ENCODE peak calls at places on chromosome 9, in seven cellular contexts. W is fibroblast of lung, S is mammary epithelial cell, F is PC-9, P is PC-3, H is OCI-LY7, Y is IMR-90. V is an unnamed sample.

GRCh38 chr9:109468927-109469326 is 29.2 kb downstream of the PTPN3 start:
- DNase-seq in W (no peak), S (peak; percentile 54), F (no peak), P (no peak), H (no peak), Y (no peak), V (no peak)

GRCh38 chr9:87556039-87556438 is 58.4 kb downstream of the DAPK1 start:
- DNase-seq in W (no peak), S (no peak), F (no peak), P (no peak), H (peak; percentile 90), Y (no peak), V (no peak)

GRCh38 chr9:34601883-34602570 is 9.9 kb downstream of the RPP25L start:
- DNase-seq in W (no peak), S (no peak), F (no peak), P (no peak), H (no peak), Y (no peak), V (no peak)

GRCh38 chr9:109118802-109119438 is 827 bp downstream of the TMEM245 start:
- DNase-seq in W (peak; percentile 16), S (no peak), F (no peak), P (peak; percentile 32), H (no peak), Y (peak; percentile 15), V (no peak)

GRCh38 chr9:96031366-96031824 is 155.9 kb downstream of the ERCC6L2 start:
- DNase-seq in W (peak; percentile 73), S (no peak), F (no peak), P (peak; percentile 91), H (no peak), Y (no peak), V (no peak)

GRCh38 chr9:138098908-138099791 is 221.6 kb downstream of the CACNA1B start:
- DNase-seq in W (no peak), S (no peak), F (no peak), P (no peak), H (no peak), Y (no peak), V (no peak)

GRCh38 chr9:127448112-127448805 is 2.9 kb downstream of the RPL12 start:
- DNase-seq in W (peak; percentile 18), S (no peak), F (no peak), P (no peak), H (no peak), Y (no peak), V (no peak)

GRCh38 chr9:137373611-137373980 is 49.4 kb downstream of the EXD3 start:
- DNase-seq in W (no peak), S (no peak), F (no peak), P (no peak), H (no peak), Y (no peak), V (no peak)

GRCh38 chr9:116232425-116233159 is 79.0 kb downstream of the PAPPA start:
- DNase-seq in W (no peak), S (peak; percentile 73), F (no peak), P (peak; percentile 38), H (no peak), Y (peak; percentile 38), V (peak; percentile 48)

GRCh38 chr9:108535526-108535925 is 320.3 kb downstream of the ACTL7B start:
- DNase-seq in W (peak; percentile 20), S (no peak), F (no peak), P (no peak), H (peak; percentile 7), Y (no peak), V (no peak)

GRCh38 chr9:967851-968641 is 8.4 kb upstream of the DMRT3 start:
- DNase-seq in W (no peak), S (no peak), F (no peak), P (no peak), H (no peak), Y (peak; percentile 13), V (no peak)

GRCh38 chr9:137270929-137271695 is 6.4 kb upstream of the TOR4A start:
- DNase-seq in W (no peak), S (no peak), F (no peak), P (no peak), H (no peak), Y (no peak), V (no peak)

GRCh38 chr9:132572921-132573320 is 9.5 kb upstream of the BARHL1 start:
- DNase-seq in W (no peak), S (no peak), F (no peak), P (peak; percentile 1), H (no peak), Y (no peak), V (no peak)

GRCh38 chr9:89374176-89374575 is 55.9 kb downstream of the SECISBP2 start:
- DNase-seq in W (no peak), S (no peak), F (no peak), P (no peak), H (no peak), Y (peak; percentile 26), V (no peak)

GRCh38 chr9:90343360-90343759 is 299.3 kb downstream of the DIRAS2 start:
- DNase-seq in W (peak; percentile 21), S (peak; percentile 26), F (no peak), P (no peak), H (no peak), Y (peak; percentile 2), V (no peak)

GRCh38 chr9:85729882-85730281 is 11.9 kb downstream of the AGTPBP1 start:
- DNase-seq in W (no peak), S (no peak), F (no peak), P (no peak), H (no peak), Y (no peak), V (no peak)

GRCh38 chr9:89891221-89892052 is 286.6 kb downstream of the GADD45G start:
- DNase-seq in W (peak; percentile 26), S (no peak), F (no peak), P (no peak), H (no peak), Y (no peak), V (no peak)

GRCh38 chr9:93603906-93604326 is 27.5 kb downstream of the PHF2 start:
- DNase-seq in W (no peak), S (no peak), F (no peak), P (no peak), H (no peak), Y (no peak), V (no peak)

GRCh38 chr9:84374516-84374915 is 34.0 kb upstream of the SLC28A3 start:
- DNase-seq in W (no peak), S (no peak), F (no peak), P (no peak), H (no peak), Y (no peak), V (no peak)

GRCh38 chr9:116589392-116590354 is 97.4 kb upstream of the TRIM32 start:
- DNase-seq in W (peak; percentile 67), S (peak; percentile 72), F (peak; percentile 37), P (peak; percentile 76), H (peak; percentile 27), Y (peak; percentile 69), V (peak; percentile 48)

GRCh38 chr9:86557063-86557766 is 203.0 kb upstream of the TUT7 start:
- DNase-seq in W (peak; percentile 77), S (peak; percentile 98), F (no peak), P (no peak), H (no peak), Y (peak; percentile 98), V (peak; percentile 92)

GRCh38 chr9:77772641-77773040 is 124.5 kb upstream of the GNA14 start:
- DNase-seq in W (no peak), S (no peak), F (no peak), P (no peak), H (no peak), Y (no peak), V (no peak)

GRCh38 chr9:16642421-16643109 is 227.9 kb downstream of the BNC2 start:
- DNase-seq in W (no peak), S (no peak), F (no peak), P (no peak), H (no peak), Y (peak; percentile 46), V (no peak)

GRCh38 chr9:34579097-34579818 is 10.3 kb downstream of the CNTFR start:
- DNase-seq in W (no peak), S (no peak), F (no peak), P (no peak), H (no peak), Y (no peak), V (no peak)

GRCh38 chr9:137020771-137021573 is 7.1 kb downstream of the ABCA2 start:
- DNase-seq in W (no peak), S (no peak), F (no peak), P (no peak), H (no peak), Y (no peak), V (no peak)

GRCh38 chr9:76115982-76116646 is 225.6 kb downstream of the PCSK5 start:
- DNase-seq in W (no peak), S (no peak), F (no peak), P (no peak), H (no peak), Y (no peak), V (no peak)

GRCh38 chr9:133758228-133758627 is 20.1 kb upstream of the SARDH start:
- DNase-seq in W (no peak), S (no peak), F (no peak), P (no peak), H (no peak), Y (no peak), V (no peak)

GRCh38 chr9:137764171-137764671 is 113.4 kb upstream of the CACNA1B start:
- DNase-seq in W (no peak), S (no peak), F (no peak), P (no peak), H (no peak), Y (no peak), V (no peak)

GRCh38 chr9:78669591-78669990 is 372.7 kb downstream of the PSAT1 start:
- DNase-seq in W (no peak), S (no peak), F (no peak), P (no peak), H (no peak), Y (peak; percentile 18), V (no peak)

GRCh38 chr9:128685636-128686489 is 3.2 kb upstream of the SET start:
- DNase-seq in W (peak; percentile 26), S (no peak), F (no peak), P (no peak), H (peak; percentile 53), Y (no peak), V (no peak)
- H2AFZ ChIP-seq in W (peak overlapping the region; percentile 14), S (peak overlapping the region; percentile 20), F (no peak overlapping the region), P (no peak overlapping the region), H (no peak overlapping the region), Y (peak overlapping the region; percentile 84), V (no peak overlapping the region)

GRCh38 chr9:19471737-19472648 is 63.2 kb downstream of the ACER2 start:
- DNase-seq in W (peak; percentile 52), S (peak; percentile 48), F (no peak), P (peak; percentile 73), H (peak; percentile 40), Y (peak; percentile 33), V (no peak)
- H3K4me2 ChIP-seq in W (peak overlapping the region; percentile 35), S (peak overlapping the region; percentile 39), F (peak overlapping the region; percentile 46), P (peak overlapping the region; percentile 74), H (no peak overlapping the region), Y (peak overlapping the region; percentile 53), V (no peak overlapping the region)

DNA sequence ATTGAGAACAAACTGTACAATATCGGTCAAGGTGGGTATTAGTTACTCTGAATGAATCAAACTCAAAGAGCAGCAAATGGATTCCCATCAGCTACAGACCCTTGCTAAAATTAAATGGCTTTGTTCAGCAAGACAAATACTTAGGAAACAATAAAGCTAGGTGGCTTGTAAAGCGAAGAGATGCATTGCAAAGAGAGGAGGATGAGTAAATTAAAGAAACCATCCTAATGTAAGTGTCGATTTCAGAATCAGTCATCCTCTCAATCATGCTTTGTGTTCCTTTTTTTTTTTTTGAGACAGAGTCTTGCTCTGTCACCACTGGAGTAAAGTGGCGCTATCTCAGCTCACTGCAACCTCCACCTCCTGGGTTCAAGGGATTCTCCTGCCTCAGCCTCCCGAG is 359.2 kb upstream of the ZNF462 start:
- DNase-seq in W (no peak), S (no peak), F (no peak), P (no peak), H (no peak), Y (no peak), V (no peak)
- TF ChIP-seq CTCF in W (no peak), S (no peak), F (no peak), P (no peak), H (no peak), Y (no peak), V (no peak)

GRCh38 chr9:123487944-123488343 is 131.9 kb downstream of the CRB2 start:
- DNase-seq in W (no peak), S (no peak), F (no peak), P (no peak), H (no peak), Y (no peak), V (no peak)
- H2AFZ ChIP-seq in W (no peak overlapping the region), S (no peak overlapping the region), F (no peak overlapping the region), P (no peak overlapping the region), H (no peak overlapping the region), Y (no peak overlapping the region), V (no peak overlapping the region)